ENCODE peak calls at places on chromosome 7, in eight cellular contexts. J, S, E, P, O, A, V and X are unnamed samples. For H3K36me3, the result is how much of the 10 kb centered on the place peaks cover.

GRCh38 chr7:24936121-24936824 is 43.7 kb downstream of the OSBPL3 start:
- DNase-seq in E (no peak), A (peak), O (no peak), P (no peak), V (no peak), S (no peak), J (no peak), X (no peak)

GRCh38 chr7:107967420-107967819 is 35.5 kb downstream of the LAMB1 start:
- DNase-seq in E (no peak), P (no peak), A (no peak), S (no peak), J (peak), V (no peak), O (no peak), X (no peak)

GRCh38 chr7:57415730-57416129 is 34.2 kb upstream of the ZNF716 start:
- DNase-seq in S (no peak), J (no peak), V (no peak), P (no peak), E (no peak), A (no peak), O (no peak), X (no peak)

GRCh38 chr7:25725483-25725882 is 426.5 kb upstream of the NFE2L3 start:
- DNase-seq in J (no peak), E (no peak), A (no peak), P (no peak), O (no peak), S (no peak), V (no peak), X (no peak)

GRCh38 chr7:51706851-51707250 is 390.2 kb upstream of the COBL start:
- DNase-seq in O (no peak), V (no peak), A (no peak), P (no peak), E (no peak), J (no peak), S (no peak), X (no peak)

GRCh38 chr7:52955522-52955921 is 79.9 kb upstream of the POM121L12 start:
- DNase-seq in A (no peak), O (no peak), E (no peak), V (no peak), J (no peak), P (no peak), S (no peak), X (no peak)

GRCh38 chr7:1444214-1444924 is 14.9 kb downstream of the MICALL2 start:
- DNase-seq in V (no peak), E (no peak), J (no peak), O (no peak), P (no peak), A (no peak), S (no peak), X (no peak)

GRCh38 chr7:44696728-44697127 is 51.9 kb upstream of the ZMIZ2 start:
- DNase-seq in J (no peak), S (no peak), A (no peak), P (no peak), E (no peak), O (no peak), V (no peak), X (no peak)

GRCh38 chr7:36652431-36652830 is 71.9 kb downstream of the AOAH start:
- DNase-seq in S (no peak), A (no peak), O (no peak), E (no peak), V (no peak), J (no peak), P (no peak), X (no peak)

GRCh38 chr7:94440460-94441039 is 45.9 kb downstream of the COL1A2 start:
- DNase-seq in E (no peak), A (no peak), O (no peak), J (no peak), S (no peak), P (no peak), V (no peak), X (no peak)

GRCh38 chr7:101166909-101167644 is 1.7 kb upstream of the VGF start:
- DNase-seq in A (peak), E (no peak), O (no peak), P (no peak), S (no peak), J (no peak), V (peak), X (no peak)

GRCh38 chr7:128708235-128708634 is 30.9 kb upstream of the CALU start:
- DNase-seq in P (no peak), A (no peak), J (no peak), E (no peak), O (no peak), S (no peak), V (no peak), X (no peak)

GRCh38 chr7:18262054-18262453 is 233.5 kb upstream of the HDAC9 start:
- DNase-seq in S (no peak), P (no peak), O (no peak), V (no peak), J (no peak), E (no peak), A (no peak), X (no peak)

GRCh38 chr7:91112902-91113321 is 151.3 kb upstream of the FZD1 start:
- DNase-seq in A (no peak), O (no peak), J (no peak), P (no peak), E (no peak), V (no peak), S (no peak), X (no peak)

GRCh38 chr7:142002179-142002578 is 6.5 kb downstream of the MGAM start:
- DNase-seq in A (no peak), P (no peak), S (no peak), O (no peak), J (no peak), E (peak), V (no peak), X (no peak)

GRCh38 chr7:7554021-7554432 is 12.7 kb upstream of the MIOS start:
- DNase-seq in A (peak), S (no peak), P (no peak), E (no peak), O (no peak), V (peak), J (no peak), X (no peak)

GRCh38 chr7:156640949-156641485 is 443 bp downstream of the RNF32 start:
- DNase-seq in J (peak), A (no peak), E (peak), V (no peak), P (peak), O (peak), S (no peak), X (no peak)

GRCh38 chr7:124764847-124765400 is 668 bp downstream of the GPR37 start:
- DNase-seq in J (peak), A (peak), O (no peak), V (peak), P (peak), E (no peak), S (no peak), X (peak)

GRCh38 chr7:151115121-151115835 is 29.0 kb downstream of the AGAP3 start:
- DNase-seq in E (no peak), A (peak), V (no peak), O (peak), P (no peak), J (peak), S (no peak), X (no peak)

GRCh38 chr7:47819054-47819920 is 129.0 kb downstream of the PKD1L1 start:
- DNase-seq in S (peak), O (peak), E (peak), A (peak), V (peak), P (peak), J (peak), X (no peak)

GRCh38 chr7:82729172-82730030 is 285.8 kb upstream of the CACNA2D1 start:
- DNase-seq in O (no peak), A (peak), E (peak), J (peak), V (peak), P (no peak), S (peak), X (no peak)

GRCh38 chr7:69677054-69677847 is 79.0 kb downstream of the AUTS2 start:
- DNase-seq in P (no peak), V (no peak), S (peak), O (no peak), A (peak), J (no peak), E (no peak), X (no peak)

GRCh38 chr7:54662701-54663100 is 96.3 kb downstream of the SEC61G start:
- DNase-seq in A (no peak), S (no peak), V (no peak), P (no peak), J (no peak), E (no peak), O (no peak), X (no peak)

GRCh38 chr7:29139191-29139590 is 7.1 kb downstream of the CPVL start:
- DNase-seq in J (no peak), E (peak), V (no peak), P (no peak), A (no peak), O (no peak), S (no peak), X (no peak)

GRCh38 chr7:91193141-91193540 is 71.1 kb upstream of the FZD1 start:
- DNase-seq in J (no peak), E (no peak), P (no peak), V (no peak), S (no peak), A (no peak), O (no peak), X (no peak)

GRCh38 chr7:29987821-29988317 is 1.7 kb downstream of the SCRN1 start:
- DNase-seq in J (peak), V (no peak), A (peak), S (peak), O (no peak), P (no peak), E (peak), X (peak)

GRCh38 chr7:4798706-4799235 is 23.3 kb downstream of the AP5Z1 start:
- DNase-seq in A (no peak), E (no peak), S (no peak), J (no peak), V (peak), P (no peak), O (no peak), X (no peak)

GRCh38 chr7:106419455-106420182 is 134.8 kb upstream of the NAMPT start:
- DNase-seq in V (no peak), A (no peak), P (no peak), O (no peak), J (no peak), S (no peak), E (peak), X (no peak)

GRCh38 chr7:1368682-1369571 is 90.3 kb downstream of the MICALL2 start:
- DNase-seq in V (peak), S (no peak), O (no peak), J (no peak), E (no peak), A (peak), P (no peak), X (peak)

GRCh38 chr7:67738-68395 is 124.5 kb upstream of the FAM20C start:
- DNase-seq in E (peak), V (peak), P (no peak), A (no peak), S (no peak), O (no peak), J (no peak), X (no peak)
- TF ChIP-seq CTCF in E (peak), V (peak), P (no peak), A (no peak), S (no peak), O (no peak), J (no peak), X (no peak)

DNA sequence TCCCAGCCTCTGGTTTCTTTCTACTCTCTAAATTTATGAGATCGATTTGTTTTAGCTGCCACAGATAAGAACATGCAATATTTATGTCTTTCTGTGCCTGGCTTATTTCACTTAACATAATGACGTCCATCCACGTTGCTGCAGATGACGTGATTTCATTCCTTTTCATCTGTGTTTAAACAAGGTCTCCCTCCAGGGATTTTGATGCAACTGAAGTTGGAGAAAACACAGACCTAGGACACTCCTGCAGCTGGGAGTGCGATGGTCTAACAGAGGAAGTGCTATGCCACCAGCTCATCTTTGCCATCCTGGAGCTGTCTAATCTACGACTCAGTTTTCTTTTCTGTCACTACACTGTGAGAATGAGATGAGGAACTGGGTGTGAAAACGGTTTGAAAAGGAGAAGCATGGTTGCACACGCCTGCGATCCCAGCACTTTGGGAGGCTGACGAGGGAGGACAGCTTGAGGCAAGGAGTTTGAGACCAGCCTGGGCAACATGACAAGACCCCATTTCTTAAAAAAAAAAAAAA is 1.5 kb upstream of the KCTD7 start:
- DNase-seq in J (peak), S (no peak), A (peak), V (no peak), P (no peak), O (no peak), E (no peak), X (peak)
- H3K4me3 ChIP-seq in J (no peak), S (no peak), A (no peak), V (no peak), P (no peak), O (no peak), E (no peak), X (no peak)

GRCh38 chr7:159127691-159128642 is 16.7 kb downstream of the VIPR2 start:
- DNase-seq in A (no peak), O (no peak), P (no peak), J (no peak), E (no peak), S (no peak), V (no peak), X (no peak)
- H3K36me3 ChIP-seq in A (under half), O (under half), P (under half), J (under half), E (under half), S (under half), V (under half), X (under half)

DNA sequence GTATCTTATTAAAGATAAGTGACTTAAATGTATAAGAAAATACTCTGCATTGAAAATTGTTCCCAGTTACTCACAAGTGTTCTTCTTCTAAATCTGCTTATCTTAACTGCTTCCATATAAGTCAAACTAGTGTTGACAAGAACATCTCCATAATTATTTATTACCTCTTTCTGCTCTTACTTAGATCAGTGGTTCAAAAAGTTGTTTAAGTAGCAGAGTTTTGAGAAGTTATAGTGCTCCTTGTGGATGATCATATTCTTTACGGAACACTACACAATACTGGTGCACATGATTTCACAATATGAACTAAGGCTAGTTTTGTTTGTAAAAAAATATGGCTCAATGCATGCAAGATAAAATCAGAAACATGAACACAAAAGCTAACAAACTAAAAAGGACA is 168.4 kb downstream of the SEMA3D start:
- DNase-seq in O (no peak), E (peak), S (no peak), P (no peak), V (no peak), A (no peak), J (no peak), X (no peak)
- TF ChIP-seq CTCF in O (no peak), E (no peak), S (no peak), P (no peak), V (no peak), A (peak), J (no peak), X (no peak)

GRCh38 chr7:139731802-139732470 is 45.9 kb downstream of the HIPK2 start:
- DNase-seq in J (peak), P (peak), S (peak), E (peak), A (peak), O (no peak), V (no peak), X (no peak)
- H3K4me3 ChIP-seq in J (no peak), P (no peak), S (peak), E (no peak), A (no peak), O (no peak), V (no peak), X (no peak)

GRCh38 chr7:155594163-155594732 is 47.9 kb upstream of the CNPY1 start:
- DNase-seq in P (no peak), S (no peak), E (no peak), J (no peak), A (no peak), O (no peak), V (no peak), X (no peak)
- H3K36me3 ChIP-seq in P (under half), S (under half), E (under half), J (under half), A (under half), O (under half), V (under half), X (under half)

GRCh38 chr7:80060218-80060806 is 74.3 kb upstream of the GNAI1 start:
- DNase-seq in P (no peak), O (no peak), E (peak), J (no peak), S (peak), V (no peak), A (peak), X (no peak)
- TF ChIP-seq CTCF in P (peak), O (peak), E (no peak), J (peak), S (peak), V (no peak), A (peak), X (peak)